ENCODE peak calls at places on chromosomes 13 and 19, in four cellular contexts. Y is germinal center; R is stimulated activated CD4-positive, alpha-beta T cell treated with anti-CD3 and anti-CD28 coated beads, Interleukin-15, amount 100 ng/mL, for 48 hours; I is HFFc6. G is an unnamed sample.

GRCh38 chr19:54461201-54462071 is 2.1 kb downstream of the LENG9 start:
- DNase-seq in Y (no peak), R (no peak), I (no peak), G (peak; percentile 80)

GRCh38 chr13:50611117-50611781 is 232.2 kb downstream of the DLEU7 start:
- DNase-seq in Y (no peak), R (no peak), I (no peak), G (no peak)

GRCh38 chr19:49150944-49151243 is 4.3 kb downstream of the HRC start:
- DNase-seq in Y (no peak), R (no peak), I (no peak), G (no peak)

GRCh38 chr13:59476376-59476775 is 687.4 kb downstream of the DIAPH3 start:
- DNase-seq in Y (no peak), R (no peak), I (no peak), G (no peak)

GRCh38 chr13:50580684-50581305 is 262.7 kb downstream of the DLEU7 start:
- DNase-seq in Y (no peak), R (no peak), I (peak; percentile 8), G (no peak)

GRCh38 chr13:110464547-110465343 is 96.8 kb downstream of the RAB20 start:
- DNase-seq in Y (no peak), R (no peak), I (no peak), G (no peak)

GRCh38 chr19:56748443-56748842 is 76.9 kb upstream of the ZNF835 start:
- DNase-seq in Y (no peak), R (no peak), I (peak; percentile 2), G (no peak)

GRCh38 chr13:46053162-46054012 is 841 bp upstream of the ZC3H13 start:
- DNase-seq in Y (no peak), R (no peak), I (no peak), G (no peak)

GRCh38 chr13:80054806-80055205 is 286.1 kb downstream of the SPRY2 start:
- DNase-seq in Y (no peak), R (no peak), I (peak; percentile 33), G (no peak)

GRCh38 chr13:110850840-110851239 is 64.0 kb downstream of the ANKRD10 start:
- DNase-seq in Y (no peak), R (no peak), I (no peak), G (no peak)

GRCh38 chr19:1532003-1532402 is 8.1 kb downstream of the PLK5 start:
- DNase-seq in Y (no peak), R (no peak), I (no peak), G (no peak)

GRCh38 chr13:71685072-71685471 is 181.9 kb downstream of the DACH1 start:
- DNase-seq in Y (no peak), R (no peak), I (no peak), G (no peak)

GRCh38 chr13:30115257-30115600 is 192.1 kb downstream of the KATNAL1 start:
- DNase-seq in Y (no peak), R (no peak), I (no peak), G (no peak)

GRCh38 chr13:46593403-46593802 is 40.4 kb downstream of the LRCH1 start:
- DNase-seq in Y (no peak), R (peak; percentile 39), I (no peak), G (no peak)

GRCh38 chr19:38285567-38285966 is 18.5 kb upstream of the C19orf33 start:
- DNase-seq in Y (no peak), R (no peak), I (peak; percentile 72), G (no peak)

GRCh38 chr13:46630419-46631183 is 77.6 kb downstream of the LRCH1 start:
- DNase-seq in Y (no peak), R (no peak), I (no peak), G (no peak)

GRCh38 chr13:111184685-111185401 is 69.7 kb downstream of the ARHGEF7 start:
- DNase-seq in Y (peak; percentile 87), R (no peak), I (no peak), G (peak; percentile 92)

GRCh38 chr19:15170345-15170744 is 30.4 kb downstream of the NOTCH3 start:
- DNase-seq in Y (no peak), R (no peak), I (no peak), G (no peak)

GRCh38 chr13:79295906-79296564 is 110.0 kb downstream of the RBM26 start:
- DNase-seq in Y (no peak), R (no peak), I (no peak), G (no peak)

GRCh38 chr13:61111529-61111928 is 304.1 kb downstream of the PCDH20 start:
- DNase-seq in Y (no peak), R (no peak), I (no peak), G (no peak)

GRCh38 chr19:9552902-9553301 is 14.5 kb upstream of the ZNF426 start:
- DNase-seq in Y (no peak), R (no peak), I (no peak), G (no peak)

GRCh38 chr13:59730026-59730425 is 433.7 kb downstream of the DIAPH3 start:
- DNase-seq in Y (no peak), R (no peak), I (no peak), G (no peak)

GRCh38 chr13:99380921-99381645 is 73.9 kb upstream of the GPR183 start:
- DNase-seq in Y (no peak), R (peak; percentile 57), I (no peak), G (no peak)

GRCh38 chr19:14528419-14529253 is 758 bp upstream of the TECR start:
- DNase-seq in Y (no peak), R (no peak), I (no peak), G (peak; percentile 85)

GRCh38 chr19:35212241-35212640 is 16.3 kb downstream of the FAM187B start:
- DNase-seq in Y (no peak), R (no peak), I (no peak), G (peak; percentile 57)

GRCh38 chr19:38204728-38205127 is 19.3 kb downstream of the DPF1 start:
- DNase-seq in Y (no peak), R (no peak), I (no peak), G (no peak)

GRCh38 chr19:8097198-8097597 is 44.6 kb downstream of the CCL25 start:
- DNase-seq in Y (no peak), R (no peak), I (no peak), G (no peak)

GRCh38 chr13:99429670-99430069 is 71.6 kb upstream of the TM9SF2 start:
- DNase-seq in Y (no peak), R (no peak), I (no peak), G (no peak)

GRCh38 chr13:80524447-80525215 is 183.7 kb upstream of the SPRY2 start:
- DNase-seq in Y (no peak), R (no peak), I (no peak), G (no peak)

GRCh38 chr13:20475927-20476691 is 49.5 kb downstream of the CRYL1 start:
- DNase-seq in Y (peak; percentile 13), R (peak; percentile 38), I (no peak), G (peak; percentile 90)

GRCh38 chr13:104984296-104984818 is 1551.1 kb downstream of the EFNB2 start:
- DNase-seq in Y (no peak), R (peak; percentile 20), I (no peak), G (no peak)

GRCh38 chr13:49214917-49215376 is 5.2 kb upstream of the MLNR start:
- DNase-seq in Y (peak; percentile 63), R (peak; percentile 22), I (no peak), G (peak; percentile 90)

GRCh38 chr19:47225746-47226425 is 5.1 kb downstream of the BBC3 start:
- DNase-seq in Y (peak; percentile 95), R (peak; percentile 77), I (peak; percentile 81), G (peak; percentile 96)

GRCh38 chr19:46002678-46003275 is 7.5 kb downstream of the CCDC61 start:
- DNase-seq in Y (no peak), R (no peak), I (no peak), G (no peak)

GRCh38 chr19:1151037-1151716 is 22.9 kb downstream of the SBNO2 start:
- DNase-seq in Y (no peak), R (no peak), I (no peak), G (no peak)

GRCh38 chr19:44438441-44438840 is 9.8 kb downstream of the ZNF229 start:
- DNase-seq in Y (no peak), R (no peak), I (no peak), G (no peak)

GRCh38 chr19:57664269-57665127 is 4.2 kb upstream of the ZSCAN4 start:
- DNase-seq in Y (peak; percentile 21), R (no peak), I (peak; percentile 12), G (peak; percentile 76)